ENCODE peak calls at places on chromosomes 12 and 14, in four cellular contexts. S, T, F and Y are unnamed samples.
A peak's percentile ranks its signal among the peaks of the same experiment; 100 is the strongest.

GRCh38 chr12:47938594-47938993 is 24.8 kb upstream of the TMEM106C start:
- DNase-seq in S (no peak), T (no peak), F (no peak), Y (no peak)

GRCh38 chr12:105378821-105379400 is 48.4 kb downstream of the C12orf75 start:
- DNase-seq in T (no peak), F (no peak), S (no peak), Y (no peak)

GRCh38 chr12:93237235-93237915 is 140.3 kb upstream of the NUDT4 start:
- DNase-seq in F (no peak), S (no peak), T (no peak), Y (no peak)

GRCh38 chr14:55329999-55330710 is 58.9 kb downstream of the FBXO34 start:
- DNase-seq in T (no peak), S (no peak), F (no peak), Y (no peak)

GRCh38 chr12:111174283-111175108 is 194.4 kb downstream of the PHETA1 start:
- DNase-seq in T (no peak), S (no peak), F (peak; percentile 14), Y (no peak)

GRCh38 chr14:89178802-89179201 is 238.2 kb downstream of the FOXN3 start:
- DNase-seq in S (no peak), F (no peak), T (no peak), Y (no peak)

GRCh38 chr12:54358620-54358944 is 5.7 kb downstream of the GPR84 start:
- DNase-seq in T (no peak), S (no peak), F (no peak), Y (no peak)

GRCh38 chr12:92769124-92769901 is 66.5 kb downstream of the PLEKHG7 start:
- DNase-seq in S (no peak), F (no peak), T (no peak), Y (no peak)

GRCh38 chr12:13342971-13343370 is 146.4 kb downstream of the EMP1 start:
- DNase-seq in T (no peak), S (no peak), F (no peak), Y (no peak)

GRCh38 chr12:93514853-93515252 is 47.5 kb downstream of the MRPL42 start:
- DNase-seq in F (no peak), S (no peak), T (no peak), Y (no peak)